ENCODE peak calls at places on chromosomes 5 and 9, in seven cellular contexts. K is mucosa of gallbladder, R is IMR-90, H is hippocampal formation, M is RWPE1, U is GM12865, D is pancreas. O is an unnamed sample.

GRCh38 chr5:56211298-56211865 is 21.7 kb downstream of the ANKRD55 start:
- DNase-seq in K (peak; percentile 26), R (peak; percentile 84), H (no peak), M (peak; percentile 82), U (no peak), D (no peak), O (no peak)

GRCh38 chr9:133539434-133539833 is 4.9 kb downstream of the ADAMTSL2 start:
- DNase-seq in K (no peak), R (no peak), H (peak; percentile 56), M (no peak), U (no peak), D (no peak), O (no peak)

GRCh38 chr5:36444582-36444999 is 142.9 kb upstream of the RANBP3L start:
- DNase-seq in K (peak; percentile 34), R (no peak), H (peak; percentile 26), M (peak; percentile 68), U (no peak), D (no peak), O (no peak)

GRCh38 chr5:56588636-56589485 is 226.5 kb upstream of the MAP3K1 start:
- DNase-seq in K (no peak), R (no peak), H (no peak), M (no peak), U (peak; percentile 98), D (no peak), O (no peak)

GRCh38 chr5:34452170-34452828 is 203.8 kb upstream of the RAI14 start:
- DNase-seq in K (no peak), R (peak; percentile 52), H (no peak), M (peak; percentile 29), U (peak; percentile 21), D (no peak), O (no peak)

GRCh38 chr5:60843693-60844428 is at the start of gene ELOVL7:
- DNase-seq in K (peak; percentile 84), R (peak; percentile 11), H (peak; percentile 56), M (peak; percentile 90), U (peak; percentile 83), D (peak; percentile 97), O (peak; percentile 39)

GRCh38 chr5:124895236-124895635 is 148.8 kb upstream of the ZNF608 start:
- DNase-seq in K (no peak), R (no peak), H (no peak), M (no peak), U (no peak), D (no peak), O (no peak)

GRCh38 chr5:156476704-156477103 is 149.7 kb downstream of the SGCD start:
- DNase-seq in K (no peak), R (no peak), H (no peak), M (no peak), U (no peak), D (no peak), O (no peak)